ENCODE peak calls at places on chromosomes 5 and 9, in seven cellular contexts. Q is A549, O is endothelial cell, T is psoas muscle, H is AG09309, A is HCT116, I is neural crest cell. X is an unnamed sample.

GRCh38 chr9:75198436-75198835 is 110.1 kb downstream of the OSTF1 start:
- DNase-seq in A (no peak), T (no peak), H (no peak), O (peak; percentile 30), Q (no peak), I (no peak), X (peak; percentile 6)

GRCh38 chr9:132795511-132796303 is 82.4 kb downstream of the AK8 start:
- DNase-seq in H (no peak), A (no peak), T (no peak), O (no peak), I (no peak), Q (no peak), X (no peak)

GRCh38 chr9:98479967-98480847 is 224.8 kb upstream of the TBC1D2 start:
- DNase-seq in Q (peak; percentile 85), H (no peak), T (no peak), I (no peak), O (no peak), A (no peak), X (no peak)

GRCh38 chr5:77628840-77629552 is 9.5 kb downstream of the OTP start:
- DNase-seq in Q (peak; percentile 28), H (no peak), A (no peak), T (no peak), I (no peak), O (no peak), X (no peak)

GRCh38 chr5:180335614-180336233 is 17.4 kb downstream of the GFPT2 start:
- DNase-seq in I (no peak), A (no peak), Q (no peak), H (no peak), O (no peak), T (no peak), X (no peak)

GRCh38 chr5:13735686-13736085 is 208.8 kb downstream of the DNAH5 start:
- DNase-seq in Q (no peak), T (no peak), H (no peak), O (no peak), A (no peak), I (no peak), X (no peak)

GRCh38 chr9:33103381-33104110 is 27.1 kb upstream of the SMU1 start:
- DNase-seq in H (no peak), A (no peak), I (no peak), Q (no peak), T (no peak), O (no peak), X (no peak)

GRCh38 chr9:122204491-122204890 is 24.3 kb downstream of the LHX6 start:
- DNase-seq in A (no peak), H (no peak), I (no peak), O (no peak), T (no peak), Q (no peak), X (no peak)

GRCh38 chr9:127916665-127917581 is at the start of gene ST6GALNAC4:
- DNase-seq in I (peak; percentile 88), T (peak; percentile 95), Q (peak; percentile 89), H (no peak), O (peak; percentile 96), A (no peak), X (peak; percentile 98)

GRCh38 chr9:77370064-77370463 is 192.7 kb downstream of the VPS13A start:
- DNase-seq in Q (no peak), T (no peak), A (no peak), I (no peak), H (no peak), O (no peak), X (no peak)

GRCh38 chr5:61151893-61152292 is 10.4 kb downstream of the SMIM15 start:
- DNase-seq in O (no peak), Q (no peak), A (no peak), H (no peak), T (no peak), I (no peak), X (no peak)

GRCh38 chr5:160432188-160432587 is 10.5 kb downstream of the PTTG1 start:
- DNase-seq in A (no peak), O (no peak), Q (no peak), H (no peak), T (no peak), I (no peak), X (no peak)

GRCh38 chr5:153551537-153552079 is 61.1 kb downstream of the GRIA1 start:
- DNase-seq in O (no peak), Q (peak; percentile 61), I (no peak), A (peak; percentile 48), H (peak; percentile 84), T (no peak), X (no peak)

GRCh38 chr9:113708821-113709713 is 167.0 kb upstream of the ZNF618 start:
- DNase-seq in A (no peak), O (no peak), T (no peak), Q (no peak), I (no peak), H (no peak), X (no peak)

GRCh38 chr5:138664276-138664943 is 88.8 kb upstream of the CTNNA1 start:
- DNase-seq in T (no peak), Q (no peak), O (no peak), H (peak; percentile 31), A (no peak), I (no peak), X (no peak)

GRCh38 chr9:16074962-16075361 is 522.1 kb downstream of the CCDC171 start:
- DNase-seq in T (no peak), I (no peak), O (no peak), H (no peak), A (no peak), Q (no peak), X (no peak)

GRCh38 chr5:179504191-179504590 is 46.2 kb upstream of the RUFY1 start:
- DNase-seq in I (no peak), H (no peak), O (no peak), T (no peak), A (no peak), Q (no peak), X (no peak)

GRCh38 chr9:94740191-94740874 is 13.8 kb downstream of the AOPEP start:
- DNase-seq in T (no peak), H (no peak), I (no peak), A (no peak), O (no peak), Q (no peak), X (no peak)

GRCh38 chr9:94772654-94773303 is 46.3 kb downstream of the AOPEP start:
- DNase-seq in I (peak; percentile 14), H (no peak), O (no peak), T (no peak), Q (no peak), A (no peak), X (no peak)

GRCh38 chr5:98458004-98458403 is 315.5 kb upstream of the RGMB start:
- DNase-seq in H (peak; percentile 70), T (no peak), I (no peak), O (no peak), Q (no peak), A (no peak), X (no peak)

DNA sequence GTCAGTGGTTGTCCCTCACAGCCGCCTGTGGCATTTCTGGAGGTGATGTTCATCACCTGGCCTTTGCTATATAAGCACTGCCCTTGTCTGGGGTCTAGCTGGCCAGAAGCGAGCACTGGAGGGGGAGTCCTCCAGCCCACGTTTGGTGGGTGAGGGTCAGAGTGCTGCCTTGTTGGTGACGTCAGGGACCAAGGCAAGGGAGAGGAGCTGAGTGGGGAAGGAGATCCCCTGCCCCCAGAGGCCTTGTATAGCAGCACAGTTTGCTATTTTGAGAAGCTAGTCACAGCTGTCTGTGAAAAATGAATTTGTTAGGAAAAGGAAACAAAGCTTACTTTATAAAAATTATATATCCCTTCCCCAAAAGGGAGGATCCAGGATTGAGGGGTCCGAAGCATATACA is 49.8 kb downstream of the SYK start:
- DNase-seq in T (no peak), Q (no peak), I (no peak), O (no peak), H (no peak), A (no peak), X (no peak)
- TF ChIP-seq CTCF in T (no peak), Q (no peak), I (no peak), O (no peak), H (no peak), A (no peak), X (no peak)

GRCh38 chr5:145872486-145872885 is 328 bp downstream of the GRXCR2 start:
- DNase-seq in H (no peak), Q (no peak), I (no peak), T (no peak), O (no peak), A (no peak), X (no peak)
- TF ChIP-seq CTCF in H (no peak), Q (no peak), I (no peak), T (no peak), O (no peak), A (no peak), X (no peak)

GRCh38 chr5:133286483-133286882 is 234.7 kb downstream of the HSPA4 start:
- DNase-seq in Q (no peak), A (no peak), O (no peak), H (no peak), T (no peak), I (no peak), X (no peak)

GRCh38 chr5:133285583-133286021 is 233.8 kb downstream of the HSPA4 start:
- DNase-seq in I (no peak), H (no peak), A (no peak), T (peak; percentile 87), Q (peak; percentile 53), O (no peak), X (no peak)

GRCh38 chr5:133289686-133290367 is 238.0 kb downstream of the HSPA4 start:
- DNase-seq in O (no peak), T (no peak), H (no peak), A (no peak), I (no peak), Q (no peak), X (no peak)

GRCh38 chr5:133284306-133284705 is 232.5 kb downstream of the HSPA4 start:
- DNase-seq in I (no peak), Q (no peak), O (no peak), T (no peak), A (no peak), H (no peak), X (no peak)

GRCh38 chr5:133287500-133287899 is 235.7 kb downstream of the HSPA4 start:
- DNase-seq in O (peak; percentile 60), H (no peak), T (peak; percentile 62), Q (peak; percentile 53), A (peak; percentile 28), I (peak; percentile 47), X (peak; percentile 62)
- TF ChIP-seq CTCF in O (no peak), H (peak; percentile 43), T (peak; percentile 66), Q (peak; percentile 58), A (peak; percentile 78), I (peak; percentile 60), X (peak; percentile 56)

DNA sequence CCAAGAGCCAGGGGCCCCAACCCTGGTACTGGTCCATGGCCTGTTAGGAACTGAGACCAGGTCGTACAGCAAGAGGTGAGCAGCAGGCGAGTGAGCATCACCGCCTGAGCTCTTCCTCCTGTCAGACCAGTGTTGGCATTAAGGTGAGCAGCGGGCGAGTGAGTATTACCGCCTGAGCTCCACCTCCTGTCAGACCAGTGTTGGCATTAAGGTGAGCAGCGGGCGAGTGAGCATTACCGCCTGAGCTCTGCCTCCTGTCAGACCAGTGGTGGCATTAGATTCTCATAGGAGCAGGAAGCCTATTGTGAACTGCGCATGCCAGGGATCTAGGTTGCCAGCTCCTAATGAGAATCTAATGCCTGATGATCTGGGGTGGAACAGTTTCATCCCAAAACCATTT is 31.0 kb upstream of the UBE2QL1 start:
- DNase-seq in O (no peak), H (no peak), A (no peak), I (no peak), T (no peak), Q (no peak), X (no peak)
- TF ChIP-seq CTCF in O (no peak), H (no peak), A (no peak), I (no peak), T (no peak), Q (no peak), X (no peak)

X was measured in nephron progenitor cell.